ENCODE peak calls at places on chromosomes 6 and 20, in ten cellular contexts. R, S, P, L, K, V, Z, M, G and O are unnamed samples. For H3K4me1, the result is how much of the 10 kb centered on the place peaks cover.

GRCh38 chr6:166697113-166697512 is 70.1 kb upstream of the RPS6KA2 start:
- DNase-seq in G (no peak), P (no peak), R (no peak), Z (no peak), M (no peak), K (no peak), L (no peak), S (no peak), V (no peak), O (no peak)

GRCh38 chr6:144064402-144064830 is 31.0 kb downstream of the SF3B5 start:
- DNase-seq in M (peak), P (peak), L (peak), K (peak), S (no peak), V (peak), R (no peak), Z (no peak), G (no peak), O (peak)

GRCh38 chr6:15882915-15883314 is 220.1 kb upstream of the DTNBP1 start:
- DNase-seq in R (peak), S (no peak), K (no peak), Z (no peak), M (no peak), P (no peak), G (no peak), L (no peak), V (no peak), O (no peak)

GRCh38 chr6:165804331-165805066 is 141.5 kb upstream of the PDE10A start:
- DNase-seq in G (no peak), L (peak), R (no peak), Z (no peak), P (peak), K (peak), S (no peak), V (peak), M (no peak), O (no peak)

GRCh38 chr6:53065266-53066058 is at the start of gene FBXO9:
- DNase-seq in L (peak), Z (no peak), P (peak), R (peak), K (peak), V (peak), M (peak), G (peak), S (no peak), O (peak)

GRCh38 chr6:48535569-48535968 is 424.6 kb upstream of the PTCHD4 start:
- DNase-seq in L (no peak), G (no peak), V (peak), S (no peak), M (no peak), P (no peak), Z (no peak), K (peak), R (no peak), O (no peak)

GRCh38 chr20:6142348-6142993 is 19.6 kb upstream of the FERMT1 start:
- DNase-seq in P (no peak), M (peak), Z (peak), G (no peak), L (peak), S (peak), K (peak), V (peak), R (no peak), O (peak)

GRCh38 chr20:24165336-24166126 is 177.0 kb upstream of the GGTLC1 start:
- DNase-seq in S (no peak), M (no peak), R (no peak), V (no peak), Z (no peak), K (no peak), P (no peak), L (no peak), G (no peak), O (no peak)

GRCh38 chr6:149111556-149112115 is 205.9 kb upstream of the TAB2 start:
- DNase-seq in S (no peak), L (no peak), V (no peak), P (no peak), M (no peak), K (no peak), R (no peak), Z (no peak), G (no peak), O (no peak)

GRCh38 chr6:122730775-122731386 is 48.6 kb upstream of the FABP7 start:
- DNase-seq in L (peak), M (no peak), K (peak), S (no peak), G (no peak), R (no peak), V (peak), P (no peak), Z (peak), O (no peak)

GRCh38 chr20:44028868-44029847 is 114.5 kb downstream of the TOX2 start:
- DNase-seq in K (no peak), R (no peak), P (no peak), S (no peak), G (no peak), L (no peak), V (no peak), M (peak), Z (no peak), O (no peak)

GRCh38 chr6:127992144-127992543 is 91.3 kb upstream of the THEMIS start:
- DNase-seq in R (no peak), S (no peak), Z (no peak), M (no peak), P (no peak), K (no peak), L (no peak), V (no peak), G (no peak), O (no peak)

DNA sequence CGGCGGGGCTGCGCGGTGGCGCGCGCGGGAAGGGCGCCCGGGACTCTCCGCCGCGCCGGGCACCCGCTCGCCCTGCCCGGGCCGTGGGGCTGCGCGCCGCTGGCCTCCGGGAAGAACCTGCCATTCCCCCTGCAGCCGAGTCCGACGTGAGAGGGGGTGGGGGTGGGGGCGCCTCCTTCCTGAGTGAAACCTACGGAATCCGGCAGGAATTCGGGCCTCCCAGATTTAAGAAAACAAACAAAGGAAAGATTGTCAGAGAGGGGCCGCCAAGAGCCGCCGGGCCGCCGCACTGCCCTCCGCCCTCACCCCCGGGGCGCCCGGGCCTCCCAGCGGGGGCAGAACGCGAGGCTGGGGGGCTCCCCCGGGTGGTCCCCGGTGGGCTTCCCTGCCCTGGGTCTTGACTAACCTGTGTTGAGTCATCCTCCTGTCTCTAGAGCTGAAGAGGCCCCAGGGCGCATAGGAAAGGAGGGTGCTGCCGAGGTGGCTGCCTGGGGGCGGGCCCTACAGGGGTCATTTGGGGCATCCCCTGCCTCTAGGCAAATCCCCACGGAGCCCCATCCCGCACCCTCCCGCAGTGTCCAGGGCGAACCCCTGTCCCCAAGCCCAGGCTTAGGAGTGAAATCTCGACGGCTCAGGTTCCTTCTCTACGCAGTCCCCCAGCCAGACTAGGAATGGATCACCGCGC is 42.2 kb upstream of the FOXP4 start:
- DNase-seq in V (peak), G (no peak), M (no peak), R (peak), P (peak), Z (no peak), S (no peak), K (peak), L (peak), O (no peak)
- H3K4me3 ChIP-seq in V (peak), G (no peak), M (no peak), R (peak), P (peak), Z (peak), S (peak), K (peak), L (peak), O (peak)

DNA sequence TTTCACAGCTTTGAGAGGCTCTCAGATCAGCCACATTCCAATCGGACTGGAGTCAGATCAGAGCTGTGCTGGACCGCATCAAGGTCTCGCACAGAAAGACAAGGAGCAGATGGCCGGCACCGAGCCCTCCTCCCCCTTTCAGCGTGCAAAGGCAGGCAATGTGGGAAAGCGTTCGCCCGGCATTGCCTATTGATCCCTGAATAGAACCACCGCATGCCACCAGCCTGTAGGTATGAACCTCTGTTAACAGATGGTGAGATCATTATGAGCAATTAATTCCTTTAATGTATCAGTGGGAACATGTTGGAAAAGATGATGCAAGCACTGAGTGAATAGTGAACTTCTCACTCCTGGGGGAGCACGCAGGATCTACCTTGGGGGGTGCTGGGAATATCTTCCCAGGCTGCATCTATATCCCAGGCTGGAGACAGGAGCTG is 117.5 kb upstream of the ID4 start:
- DNase-seq in P (no peak), G (no peak), M (no peak), L (peak), S (no peak), R (no peak), Z (no peak), V (peak), K (peak), O (no peak)
- H3K27ac ChIP-seq in P (no peak), G (no peak), M (no peak), L (peak), S (no peak), R (no peak), Z (no peak), V (peak), K (no peak), O (no peak)

DNA sequence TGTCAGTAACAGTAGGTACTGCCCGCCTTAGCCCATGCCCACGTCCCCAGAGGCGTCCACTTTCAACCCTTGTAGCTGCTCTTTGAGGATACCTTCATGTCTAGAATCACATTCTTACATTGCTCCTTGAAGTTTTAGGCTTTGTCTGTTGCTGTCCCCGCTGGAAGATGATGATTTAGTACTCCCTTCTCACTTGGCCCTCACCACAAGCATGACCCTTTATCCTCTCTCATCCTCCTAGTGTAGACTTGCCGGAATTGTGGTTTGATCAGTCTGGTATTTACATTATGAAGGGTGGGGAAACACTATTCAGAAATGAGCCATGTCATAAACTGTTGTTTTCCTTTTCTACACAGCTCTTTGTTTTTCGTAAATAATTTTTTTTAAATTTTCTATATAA is 87.4 kb downstream of the ARID1B start:
- DNase-seq in P (no peak), V (no peak), Z (no peak), M (no peak), K (no peak), S (no peak), R (no peak), G (no peak), L (no peak), O (no peak)
- H3K4me1 ChIP-seq in P (half or more), V (under half), Z (under half), M (under half), K (half or more), S (under half), R (under half), G (under half), L (under half), O (under half)

DNA sequence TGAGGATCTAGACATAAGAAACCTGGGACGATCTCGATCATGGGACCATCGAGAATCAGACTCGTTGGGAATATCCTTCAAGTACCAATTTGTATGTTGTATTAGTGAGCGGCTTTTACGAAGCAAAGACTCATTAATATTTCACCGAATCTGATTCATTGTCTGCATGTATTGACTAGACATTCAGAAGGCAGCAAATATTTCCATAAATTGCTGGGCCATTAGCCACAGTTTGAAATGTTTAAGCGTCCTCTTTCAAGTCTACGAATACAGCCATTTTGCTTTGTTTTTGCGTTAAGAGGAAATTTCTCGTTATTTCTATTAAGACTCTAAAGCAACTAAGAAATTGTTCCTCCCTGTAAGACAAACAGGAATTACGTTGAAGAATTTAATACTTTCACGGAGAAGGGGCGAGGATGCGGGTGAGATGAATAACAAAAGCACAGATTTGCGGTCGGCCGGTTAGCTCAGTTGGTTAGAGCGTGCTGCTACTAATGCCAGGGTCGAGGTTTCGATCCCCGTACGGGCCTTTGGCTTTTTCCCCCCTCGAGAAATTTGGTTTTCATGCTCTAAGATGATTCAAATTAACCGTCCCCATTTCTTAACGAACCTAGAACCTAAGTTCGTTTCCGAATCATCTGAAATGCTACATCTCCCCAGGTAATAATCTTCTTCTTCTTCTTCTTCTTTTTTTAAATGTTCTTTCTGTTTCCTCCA is 18.5 kb downstream of the POM121L2 start:
- DNase-seq in K (peak), L (peak), M (no peak), R (no peak), Z (peak), P (no peak), S (peak), G (no peak), V (peak), O (no peak)
- H3K4me3 ChIP-seq in K (peak), L (peak), M (no peak), R (no peak), Z (peak), P (no peak), S (no peak), G (no peak), V (peak), O (no peak)

GRCh38 chr20:53662595-53662994 is 69.0 kb upstream of the ZNF217 start:
- DNase-seq in G (no peak), V (no peak), M (no peak), P (no peak), S (no peak), Z (no peak), L (no peak), K (no peak), R (no peak), O (no peak)

GRCh38 chr20:53658973-53659372 is 65.3 kb upstream of the ZNF217 start:
- DNase-seq in M (no peak), V (no peak), S (no peak), K (no peak), Z (no peak), G (no peak), R (no peak), L (no peak), P (no peak), O (no peak)

GRCh38 chr20:53660078-53660909 is 66.7 kb upstream of the ZNF217 start:
- DNase-seq in P (no peak), R (peak), Z (no peak), M (no peak), K (peak), L (peak), S (no peak), G (no peak), V (peak), O (peak)

GRCh38 chr20:53658327-53658726 is 64.7 kb upstream of the ZNF217 start:
- DNase-seq in Z (no peak), P (no peak), K (no peak), S (no peak), G (no peak), L (no peak), V (no peak), M (no peak), R (no peak), O (no peak)

GRCh38 chr20:53660947-53661381 is 67.3 kb upstream of the ZNF217 start:
- DNase-seq in S (no peak), K (peak), Z (no peak), R (peak), P (no peak), V (no peak), G (no peak), L (peak), M (no peak), O (no peak)
- H3K27ac ChIP-seq in S (no peak), K (peak), Z (peak), R (peak), P (peak), V (peak), G (peak), L (peak), M (peak), O (peak)

DNA sequence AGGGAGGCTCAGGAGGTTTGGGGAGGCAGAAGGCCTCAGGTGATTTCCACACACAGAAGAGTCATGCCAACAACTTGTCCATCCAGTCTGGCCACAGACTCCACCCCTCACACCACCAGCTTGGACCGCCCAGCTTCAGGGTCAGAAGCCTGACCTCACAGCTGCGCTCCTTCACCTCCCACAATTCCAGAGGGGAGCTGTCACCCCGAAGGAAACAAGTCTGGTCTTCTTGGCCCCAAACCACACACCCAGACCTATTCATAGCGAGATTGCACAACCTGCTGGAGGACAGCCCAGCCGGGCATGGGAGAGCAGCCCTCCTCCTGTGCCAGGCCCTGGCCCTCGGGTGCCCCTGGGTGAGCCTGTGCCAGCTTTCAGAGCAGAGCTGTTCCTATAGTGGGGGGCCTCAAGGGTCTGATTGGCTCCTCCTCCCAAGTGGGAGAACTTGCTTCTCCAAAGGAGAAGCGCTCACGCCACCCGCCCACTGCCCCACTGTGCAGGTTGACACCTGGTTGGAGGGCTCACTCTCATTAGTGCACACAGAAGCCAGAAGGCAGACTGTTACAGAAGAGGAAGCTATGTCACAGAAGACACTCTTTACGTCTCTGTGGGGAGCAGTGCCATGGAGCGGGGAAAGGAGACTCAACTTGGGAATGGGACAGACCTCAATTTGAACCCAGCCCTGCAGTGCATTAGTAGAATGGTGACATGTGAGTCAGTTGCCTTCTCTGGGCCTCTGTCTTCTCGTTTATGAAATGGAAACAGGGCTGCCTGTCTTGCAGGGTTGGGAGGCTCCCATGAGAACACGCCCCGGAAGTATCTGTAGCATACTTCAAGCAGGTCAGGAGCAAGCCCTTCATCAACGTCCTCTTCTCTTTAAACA is 128.8 kb downstream of the FOXO3 start:
- DNase-seq in Z (no peak), P (peak), R (peak), V (no peak), M (peak), K (no peak), S (peak), G (no peak), L (peak), O (peak)
- H3K4me1 ChIP-seq in Z (under half), P (half or more), R (under half), V (under half), M (under half), K (under half), S (under half), G (under half), L (under half), O (under half)

DNA sequence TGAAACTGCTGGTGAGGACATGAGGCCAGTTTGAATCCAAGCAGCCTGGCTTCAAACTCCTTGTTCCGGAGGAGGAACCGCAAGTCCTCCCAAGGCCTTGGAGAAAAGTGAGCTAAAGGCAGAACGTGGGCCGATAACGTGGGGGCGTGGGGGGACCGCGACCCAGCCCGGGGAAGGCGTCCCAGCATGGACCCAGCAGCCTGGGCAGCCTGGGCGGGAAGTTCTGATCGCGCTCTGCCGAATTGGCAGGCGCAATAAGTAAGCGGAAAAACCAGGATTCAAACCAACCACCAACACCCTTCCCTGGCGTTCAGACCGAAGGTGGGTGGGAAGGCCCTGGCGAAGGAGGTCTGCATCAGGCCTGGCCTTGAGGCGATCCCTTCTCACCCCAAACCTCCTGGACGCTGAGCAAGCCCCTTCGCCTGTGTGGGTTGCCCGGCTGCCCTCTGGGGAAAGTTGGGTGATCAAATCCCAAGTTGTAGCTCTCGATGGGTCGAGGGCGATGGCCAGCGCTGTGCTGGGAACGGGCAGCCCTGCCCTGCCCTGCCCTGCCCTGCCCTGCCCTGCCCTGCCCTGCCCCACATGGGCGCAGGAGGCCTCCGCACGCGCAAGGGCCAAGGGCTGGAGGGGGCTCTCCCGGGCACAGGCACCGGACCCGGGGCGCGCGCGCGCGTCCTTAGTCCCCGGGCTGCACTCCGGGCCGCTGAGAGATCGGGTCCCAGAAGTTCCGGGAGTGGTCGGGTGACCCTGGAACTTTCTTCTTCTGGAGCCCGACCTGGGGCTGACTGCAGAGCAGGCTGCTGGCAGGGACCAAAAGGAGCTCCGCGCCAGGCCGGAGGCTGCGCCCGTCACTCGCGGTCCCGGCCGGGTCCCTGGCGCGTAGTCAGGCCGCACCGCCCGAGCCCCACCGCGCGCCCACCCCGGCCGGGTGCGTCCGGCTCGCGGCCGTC is 644 bp upstream of the SLC22A3 start:
- DNase-seq in S (no peak), K (peak), Z (no peak), V (no peak), M (no peak), R (no peak), L (no peak), P (no peak), G (no peak), O (no peak)
- H3K4me3 ChIP-seq in S (no peak), K (peak), Z (no peak), V (peak), M (peak), R (peak), L (no peak), P (peak), G (peak), O (peak)